ENCODE peak calls at places on chromosomes 7 and 10, in four cellular contexts. H is stomach, S is OCI-LY7, P is neural crest cell. Z is an unnamed sample.

GRCh38 chr10:60549686-60550085 is 160.0 kb upstream of the ANK3 start:
- DNase-seq in H (no peak), S (peak), P (no peak), Z (no peak)

GRCh38 chr7:92727755-92728154 is 108.6 kb downstream of the CDK6 start:
- DNase-seq in H (no peak), S (no peak), P (no peak), Z (no peak)

GRCh38 chr7:155533827-155534690 is 12.3 kb downstream of the CNPY1 start:
- DNase-seq in H (no peak), S (peak), P (peak), Z (peak)

GRCh38 chr10:59995862-59996261 is 89.5 kb upstream of the CCDC6 start:
- DNase-seq in H (no peak), S (no peak), P (no peak), Z (no peak)

GRCh38 chr10:131973160-131973951 is 8.4 kb downstream of the BNIP3 start:
- DNase-seq in H (no peak), S (no peak), P (no peak), Z (no peak)

GRCh38 chr10:14023612-14024348 is 306.9 kb downstream of the FRMD4A start:
- DNase-seq in H (no peak), S (no peak), P (no peak), Z (no peak)

GRCh38 chr10:31101123-31101522 is 69.5 kb upstream of the ZNF438 start:
- DNase-seq in H (peak), S (no peak), P (no peak), Z (peak)

GRCh38 chr7:157555308-157555707 is 218.5 kb downstream of the DNAJB6 start:
- DNase-seq in H (no peak), S (no peak), P (no peak), Z (no peak)

GRCh38 chr10:110446954-110447608 is 50.6 kb upstream of the DUSP5 start:
- DNase-seq in H (no peak), S (no peak), P (no peak), Z (no peak)

GRCh38 chr10:72274730-72275350 is 1.1 kb downstream of the DDIT4 start:
- DNase-seq in H (peak), S (peak), P (peak), Z (peak)

GRCh38 chr10:118870467-118871243 is 115.9 kb upstream of the CACUL1 start:
- DNase-seq in H (no peak), S (no peak), P (no peak), Z (no peak)

GRCh38 chr7:25359471-25360059 is 131.3 kb upstream of the NPVF start:
- DNase-seq in H (no peak), S (no peak), P (no peak), Z (no peak)

GRCh38 chr7:2964208-2964607 is 79.5 kb downstream of the CARD11 start:
- DNase-seq in H (no peak), S (no peak), P (no peak), Z (no peak)

GRCh38 chr10:77291596-77292505 is 345.8 kb downstream of the KCNMA1 start:
- DNase-seq in H (no peak), S (no peak), P (no peak), Z (no peak)

GRCh38 chr7:151122794-151123484 is 36.7 kb downstream of the AGAP3 start:
- DNase-seq in H (no peak), S (no peak), P (no peak), Z (no peak)

GRCh38 chr7:22390512-22390911 is 33.6 kb upstream of the RAPGEF5 start:
- DNase-seq in H (no peak), S (peak), P (no peak), Z (no peak)

GRCh38 chr7:116180302-116180701 is 30.0 kb upstream of the TES start:
- DNase-seq in H (no peak), S (peak), P (no peak), Z (peak)

GRCh38 chr7:18408461-18408860 is 87.1 kb upstream of the HDAC9 start:
- DNase-seq in H (no peak), S (no peak), P (no peak), Z (no peak)

GRCh38 chr7:129157651-129158050 is 13.1 kb downstream of the TSPAN33 start:
- DNase-seq in H (no peak), S (no peak), P (no peak), Z (no peak)

GRCh38 chr7:26375604-26376207 is 84.0 kb downstream of the SNX10 start:
- DNase-seq in H (no peak), S (peak), P (no peak), Z (no peak)

GRCh38 chr10:124416733-124417132 is 2.0 kb downstream of the OAT start:
- DNase-seq in H (no peak), S (no peak), P (no peak), Z (no peak)

GRCh38 chr10:64394744-64395143 is 873.5 kb downstream of the REEP3 start:
- DNase-seq in H (no peak), S (no peak), P (no peak), Z (no peak)

GRCh38 chr10:943334-944033 is 12.0 kb upstream of the LARP4B start:
- DNase-seq in H (no peak), S (no peak), P (no peak), Z (peak)

GRCh38 chr10:16612148-16612742 is 90.6 kb upstream of the C1QL3 start:
- DNase-seq in H (no peak), S (peak), P (peak), Z (peak)

GRCh38 chr7:85000973-85001372 is 185.9 kb downstream of the SEMA3D start:
- DNase-seq in H (no peak), S (no peak), P (no peak), Z (no peak)

GRCh38 chr10:93703066-93703465 is 674 bp upstream of the FRA10AC1 start:
- DNase-seq in H (no peak), S (peak), P (no peak), Z (peak)

GRCh38 chr7:152761116-152761748 is 1.7 kb downstream of the ACTR3B start:
- DNase-seq in H (no peak), S (no peak), P (no peak), Z (peak)

GRCh38 chr7:1849351-1849951 is 179.4 kb downstream of the ELFN1 start:
- DNase-seq in H (no peak), S (no peak), P (no peak), Z (no peak)

GRCh38 chr7:17307969-17308648 is 9.7 kb downstream of the AHR start:
- DNase-seq in H (no peak), S (no peak), P (no peak), Z (no peak)

GRCh38 chr10:28012990-28013389 is 14.1 kb upstream of the ODAD2 start:
- DNase-seq in H (no peak), S (no peak), P (no peak), Z (no peak)

GRCh38 chr10:114208351-114208750 is 29.2 kb downstream of the TDRD1 start:
- DNase-seq in H (no peak), S (no peak), P (no peak), Z (no peak)

GRCh38 chr10:50991496-50992355 is 82.6 kb upstream of the PRKG1 start:
- DNase-seq in H (no peak), S (no peak), P (no peak), Z (no peak)

GRCh38 chr7:71184136-71184535 is 52.2 kb downstream of the GALNT17 start:
- DNase-seq in H (no peak), S (no peak), P (no peak), Z (no peak)

GRCh38 chr7:41323811-41324210 is 379.1 kb downstream of the INHBA start:
- DNase-seq in H (no peak), S (no peak), P (no peak), Z (no peak)

GRCh38 chr7:103702982-103703381 is 257.0 kb upstream of the SLC26A5 start:
- DNase-seq in H (no peak), S (no peak), P (no peak), Z (no peak)

GRCh38 chr7:28879105-28879504 is 79.0 kb downstream of the TRIL start:
- DNase-seq in H (no peak), S (peak), P (no peak), Z (peak)
- TF ChIP-seq CTCF in H (no peak), S (no peak), P (no peak), Z (no peak)

DNA sequence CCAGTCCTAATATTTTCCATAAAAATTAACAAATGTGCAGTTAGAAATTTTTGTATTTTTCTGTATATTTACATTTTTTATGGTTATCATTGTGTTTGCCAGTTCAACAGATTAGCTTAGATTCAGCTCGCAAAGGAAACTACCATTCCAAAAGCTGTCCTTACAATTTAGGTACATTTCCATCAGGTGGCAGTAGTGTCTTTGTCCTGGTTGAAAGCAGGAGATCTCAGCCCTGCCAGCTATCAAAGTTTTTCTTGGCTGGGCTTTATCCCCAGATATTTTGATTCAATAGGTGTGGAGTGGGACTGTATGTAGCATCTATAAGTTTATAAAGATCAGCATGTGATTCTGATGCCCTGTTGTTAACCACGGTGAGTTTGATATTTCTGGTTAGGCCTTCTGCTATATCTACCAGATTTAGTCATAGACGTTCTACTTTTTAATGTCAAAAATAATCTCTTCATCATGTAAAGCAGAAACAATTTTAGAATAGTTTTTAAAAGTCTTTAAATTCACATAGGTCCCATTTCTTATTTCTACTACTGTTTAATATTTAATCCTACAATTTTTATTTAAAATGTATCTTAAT is 15.5 kb upstream of the ICA1 start:
- DNase-seq in H (peak), S (peak), P (no peak), Z (peak)
- TF ChIP-seq CTCF in H (peak), S (peak), P (peak), Z (no peak)

DNA sequence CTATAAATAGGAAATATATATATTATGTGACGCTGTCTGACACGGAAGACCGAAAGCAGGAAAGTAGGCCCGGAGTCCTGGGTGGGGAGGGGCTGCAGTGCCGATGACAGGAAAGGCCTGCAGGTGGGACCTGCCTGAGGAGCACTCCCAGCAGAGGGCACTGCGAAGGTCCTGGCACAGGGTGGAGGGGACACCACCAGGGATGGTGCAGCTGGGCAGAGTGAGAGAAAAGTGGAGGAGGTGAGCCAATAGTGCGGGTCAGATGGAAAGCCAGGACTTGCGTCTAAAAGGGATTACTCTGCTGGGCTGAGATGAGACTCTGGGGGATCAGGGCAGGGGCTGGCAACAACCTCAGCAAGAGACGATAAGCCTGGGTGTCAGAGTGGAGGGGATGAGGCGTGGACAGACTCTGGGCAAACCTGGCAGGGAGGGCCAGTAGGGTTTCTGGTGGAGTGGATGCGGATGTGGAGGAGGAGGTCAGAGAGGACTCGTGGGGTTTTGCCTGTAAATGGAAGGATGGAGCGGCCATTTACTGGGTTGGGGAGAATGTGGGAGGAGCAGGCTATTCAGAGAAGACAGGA is 118.2 kb upstream of the ZNF746 start:
- DNase-seq in H (no peak), S (no peak), P (no peak), Z (no peak)
- TF ChIP-seq CTCF in H (no peak), S (no peak), P (no peak), Z (no peak)

GRCh38 chr7:9600974-9601373 is 1167.6 kb downstream of the NXPH1 start:
- DNase-seq in H (no peak), S (no peak), P (no peak), Z (no peak)
- TF ChIP-seq CTCF in H (no peak), S (peak), P (peak), Z (no peak)

DNA sequence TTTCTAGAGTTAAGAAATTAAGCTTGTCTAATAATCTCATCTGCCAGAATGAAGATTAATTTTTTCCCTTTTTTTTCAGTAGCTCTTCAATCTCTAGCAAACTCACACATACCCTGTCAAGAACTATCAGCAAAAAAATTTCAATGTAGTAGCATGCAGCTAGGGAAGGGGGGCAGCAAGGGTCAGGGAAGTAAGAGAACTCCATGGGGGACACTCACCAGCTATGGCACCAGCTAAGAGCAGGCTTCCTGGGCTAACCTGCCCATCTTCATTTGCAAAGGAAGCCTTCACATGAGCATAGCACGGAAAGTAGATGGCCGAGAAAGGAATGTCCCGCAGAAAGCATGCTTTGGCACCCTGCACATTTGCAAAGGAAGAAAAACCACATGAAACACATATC is 190.4 kb downstream of the SLC25A13 start:
- DNase-seq in H (no peak), S (no peak), P (no peak), Z (no peak)
- TF ChIP-seq CTCF in H (no peak), S (no peak), P (no peak), Z (no peak)

DNA sequence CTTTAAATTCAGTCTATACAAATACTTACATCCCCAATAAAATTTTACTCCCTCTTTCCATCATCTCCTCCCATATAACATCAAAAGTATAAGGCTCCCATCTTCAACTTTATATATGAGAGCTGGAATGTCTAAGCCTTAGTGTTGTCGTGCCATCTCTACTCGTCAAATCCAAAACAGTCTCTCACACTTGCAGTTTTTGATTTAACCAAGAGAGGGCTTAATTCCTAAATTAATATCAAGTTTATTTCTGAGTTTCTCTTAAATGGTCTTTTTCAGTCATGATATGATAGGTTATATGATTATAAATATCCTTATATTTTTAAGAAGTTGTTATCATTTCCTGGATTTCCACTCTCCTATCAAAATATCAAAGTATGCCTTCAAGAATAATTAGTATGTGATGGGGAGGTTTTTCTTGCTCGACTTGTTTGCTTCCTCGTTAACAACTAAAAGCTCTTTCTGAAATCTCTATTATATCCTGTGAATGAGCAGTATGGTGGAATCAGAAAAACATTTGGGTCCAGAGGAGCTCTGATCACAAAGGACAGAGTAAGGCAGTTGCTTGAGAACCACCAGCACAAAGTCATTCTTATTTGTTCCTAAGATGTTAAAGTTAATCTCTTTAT is 12.5 kb upstream of the LIPK start:
- DNase-seq in H (no peak), S (no peak), P (no peak), Z (no peak)
- TF ChIP-seq CTCF in H (no peak), S (peak), P (peak), Z (no peak)

Z was measured in GM13976.